ENCODE peak calls at places on chromosomes 11 and 22, in nine cellular contexts. H, K, R, Y, X, S, C, P and Z are unnamed samples.

GRCh38 chr11:42593426-42593825 is 718.4 kb upstream of the API5 start:
- DNase-seq in H (no peak), K (no peak), R (no peak), Y (no peak), X (no peak), S (no peak), C (no peak), P (no peak), Z (no peak)

GRCh38 chr11:44318369-44318768 is 8.4 kb upstream of the ALX4 start:
- DNase-seq in H (no peak), K (no peak), R (no peak), Y (no peak), X (no peak), S (no peak), C (no peak), P (no peak), Z (no peak)

GRCh38 chr22:21735198-21736083 is at the start of gene YPEL1:
- DNase-seq in H (peak; percentile 77), K (peak; percentile 96), R (peak; percentile 98), Y (peak; percentile 97), X (peak; percentile 98), S (peak; percentile 83), C (peak; percentile 98), P (peak; percentile 98), Z (peak; percentile 25)

GRCh38 chr11:86174101-86175046 is 70.2 kb upstream of the EED start:
- DNase-seq in H (no peak), K (no peak), R (peak; percentile 99), Y (peak; percentile 36), X (peak; percentile 74), S (peak; percentile 92), C (no peak), P (no peak), Z (peak; percentile 39)

GRCh38 chr11:17405232-17406005 is 17.0 kb upstream of the KCNJ11 start:
- DNase-seq in H (peak; percentile 47), K (no peak), R (peak; percentile 69), Y (peak; percentile 46), X (peak; percentile 83), S (no peak), C (peak; percentile 58), P (peak; percentile 44), Z (no peak)

GRCh38 chr11:35688023-35688422 is 25.4 kb downstream of the TRIM44 start:
- DNase-seq in H (no peak), K (no peak), R (peak; percentile 68), Y (no peak), X (no peak), S (no peak), C (peak; percentile 19), P (no peak), Z (no peak)

GRCh38 chr22:40345801-40346177 is 511 bp upstream of the ADSL start:
- DNase-seq in H (no peak), K (peak; percentile 51), R (peak; percentile 73), Y (peak; percentile 47), X (no peak), S (no peak), C (no peak), P (peak; percentile 63), Z (no peak)

GRCh38 chr22:33255781-33256180 is 197.6 kb upstream of the SYN3 start:
- DNase-seq in H (no peak), K (no peak), R (no peak), Y (no peak), X (no peak), S (no peak), C (peak; percentile 2), P (no peak), Z (no peak)

GRCh38 chr11:12800032-12800671 is 125.9 kb downstream of the TEAD1 start:
- DNase-seq in H (peak; percentile 80), K (no peak), R (peak; percentile 83), Y (peak; percentile 72), X (no peak), S (no peak), C (peak; percentile 97), P (peak; percentile 48), Z (no peak)

GRCh38 chr11:2590131-2590950 is 109.5 kb downstream of the KCNQ1OT1 start:
- DNase-seq in H (no peak), K (no peak), R (no peak), Y (no peak), X (no peak), S (no peak), C (no peak), P (no peak), Z (no peak)

GRCh38 chr11:66951927-66952337 is 6.3 kb downstream of the PC start:
- DNase-seq in H (no peak), K (no peak), R (no peak), Y (peak; percentile 45), X (no peak), S (no peak), C (no peak), P (peak; percentile 59), Z (no peak)

DNA sequence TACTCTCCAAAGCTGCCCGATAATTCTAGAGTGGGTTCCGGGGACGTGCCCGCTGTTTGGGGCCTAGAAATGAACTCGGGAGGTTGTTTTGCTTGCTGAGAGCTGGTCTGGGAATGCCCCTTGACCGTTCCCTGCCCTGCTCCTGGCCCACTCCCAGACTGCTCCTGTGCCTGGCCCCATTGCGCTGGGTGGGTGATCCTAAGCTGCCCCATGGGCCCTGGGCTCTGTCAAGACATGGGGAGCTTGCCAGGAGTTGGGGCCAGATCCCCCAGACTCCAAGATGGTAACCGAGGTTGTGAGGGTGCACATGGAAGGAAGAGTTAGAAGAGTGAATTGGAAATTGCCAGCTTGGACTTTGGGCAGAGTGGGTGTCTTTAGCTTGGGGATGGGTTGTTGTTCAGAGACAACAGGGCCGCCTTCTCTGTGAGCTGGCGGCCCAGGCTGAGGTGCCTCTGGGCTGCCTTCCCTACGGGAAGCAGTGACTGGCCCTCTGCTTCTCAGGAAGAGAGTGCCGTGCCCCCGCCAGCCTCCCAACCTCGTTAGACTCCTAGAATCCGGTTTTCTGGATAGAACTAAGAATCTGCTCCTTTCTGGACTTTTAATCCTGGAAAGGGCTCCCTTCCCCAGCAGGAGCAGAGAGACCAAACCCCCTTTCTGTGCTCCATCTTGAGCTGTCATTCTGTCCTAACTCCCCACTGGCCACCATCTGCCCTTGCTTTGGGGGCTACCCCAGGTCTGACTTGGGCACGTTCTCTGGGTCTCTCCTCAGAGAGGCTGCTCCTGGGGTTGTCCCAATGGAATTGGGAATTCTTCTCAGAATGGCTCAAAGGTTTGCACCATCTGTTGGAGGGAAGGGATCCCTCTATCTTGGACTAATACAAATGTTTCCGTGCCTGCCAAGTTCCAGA is 1.8 kb downstream of the ST3GAL4 start:
- DNase-seq in H (no peak), K (no peak), R (peak; percentile 81), Y (no peak), X (peak; percentile 64), S (no peak), C (no peak), P (no peak), Z (no peak)
- H3K27ac ChIP-seq in H (peak overlapping the region; percentile 98), K (no peak overlapping the region), R (peak overlapping the region; percentile 95), Y (no peak overlapping the region), X (peak overlapping the region; percentile 88), S (no peak overlapping the region), C (no peak overlapping the region), P (peak overlapping the region; percentile 57), Z (peak overlapping the region; percentile 80)

GRCh38 chr11:113715882-113716625 is 9.9 kb upstream of the TMPRSS5 start:
- DNase-seq in H (no peak), K (no peak), R (no peak), Y (no peak), X (no peak), S (no peak), C (no peak), P (no peak), Z (peak; percentile 30)

GRCh38 chr11:113710989-113711388 is 4.9 kb upstream of the TMPRSS5 start:
- DNase-seq in H (no peak), K (no peak), R (no peak), Y (no peak), X (no peak), S (no peak), C (no peak), P (no peak), Z (no peak)

GRCh38 chr11:113715273-113715672 is 9.2 kb upstream of the TMPRSS5 start:
- DNase-seq in H (no peak), K (no peak), R (no peak), Y (no peak), X (no peak), S (no peak), C (no peak), P (no peak), Z (no peak)
- H3K27ac ChIP-seq in H (no peak overlapping the region), K (no peak overlapping the region), R (no peak overlapping the region), Y (no peak overlapping the region), X (no peak overlapping the region), S (no peak overlapping the region), C (no peak overlapping the region), P (no peak overlapping the region), Z (peak overlapping the region; percentile 88)

GRCh38 chr22:44931077-44931540 is 78.7 kb downstream of the PHF21B start:
- DNase-seq in H (no peak), K (no peak), R (peak; percentile 59), Y (peak; percentile 13), X (no peak), S (no peak), C (peak; percentile 23), P (no peak), Z (no peak)
- H3K27ac ChIP-seq in H (no peak overlapping the region), K (no peak overlapping the region), R (no peak overlapping the region), Y (peak overlapping the region; percentile 28), X (no peak overlapping the region), S (no peak overlapping the region), C (no peak overlapping the region), P (no peak overlapping the region), Z (no peak overlapping the region)

DNA sequence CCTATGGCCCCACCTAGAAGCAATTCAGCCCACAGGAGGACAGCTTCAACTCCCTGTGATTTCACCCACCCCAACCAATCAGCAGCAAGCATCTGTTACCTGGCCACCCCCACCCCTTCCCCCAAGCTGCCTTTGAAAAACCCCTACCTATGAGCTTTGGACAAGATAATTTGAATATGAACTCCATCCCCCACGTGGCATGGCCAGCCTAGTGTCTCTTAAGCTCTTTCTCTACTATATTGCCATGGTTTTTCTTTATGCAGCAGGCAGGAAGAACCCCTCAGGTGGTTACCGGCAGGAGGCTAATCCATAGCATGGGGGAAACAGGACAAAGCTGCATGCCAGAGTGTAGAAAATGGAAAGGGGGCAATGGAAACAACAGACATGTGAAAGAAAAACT is 29.0 kb downstream of the CTSC start:
- DNase-seq in H (no peak), K (no peak), R (no peak), Y (no peak), X (no peak), S (no peak), C (peak; percentile 61), P (no peak), Z (no peak)
- H3K27ac ChIP-seq in H (no peak overlapping the region), K (no peak overlapping the region), R (no peak overlapping the region), Y (no peak overlapping the region), X (no peak overlapping the region), S (no peak overlapping the region), C (peak overlapping the region; percentile 18), P (no peak overlapping the region), Z (no peak overlapping the region)

GRCh38 chr11:6588018-6588417 is 15.4 kb downstream of the RRP8 start:
- DNase-seq in H (no peak), K (no peak), R (no peak), Y (no peak), X (no peak), S (no peak), C (no peak), P (no peak), Z (no peak)
- H3K27ac ChIP-seq in H (no peak overlapping the region), K (no peak overlapping the region), R (no peak overlapping the region), Y (no peak overlapping the region), X (peak overlapping the region; percentile 75), S (no peak overlapping the region), C (no peak overlapping the region), P (no peak overlapping the region), Z (peak overlapping the region; percentile 54)